ENCODE peak calls at places on chromosomes 13 and 19, in nine cellular contexts. L, X, D, P, T, N, G, R and E are unnamed samples.

GRCh38 chr13:103351035-103351828 is 285.0 kb upstream of the SLC10A2 start:
- DNase-seq in L (no peak), X (no peak), D (no peak), P (no peak), T (peak; percentile 46), N (no peak), G (no peak), R (no peak), E (no peak)

GRCh38 chr19:56993851-56994250 is 125.9 kb upstream of the USP29 start:
- DNase-seq in L (no peak), X (no peak), D (no peak), P (no peak), T (no peak), N (no peak), G (no peak), R (no peak), E (no peak)

GRCh38 chr19:4007836-4008539 is 452 bp downstream of the PIAS4 start:
- DNase-seq in L (no peak), X (no peak), D (peak; percentile 37), P (no peak), T (no peak), N (no peak), G (peak; percentile 66), R (no peak), E (no peak)

GRCh38 chr13:48727252-48728011 is 73.7 kb downstream of the CYSLTR2 start:
- DNase-seq in L (no peak), X (no peak), D (no peak), P (peak; percentile 70), T (no peak), N (no peak), G (no peak), R (no peak), E (no peak)

GRCh38 chr19:54383330-54383729 is 18.6 kb upstream of the LAIR1 start:
- DNase-seq in L (no peak), X (no peak), D (no peak), P (no peak), T (no peak), N (no peak), G (no peak), R (no peak), E (no peak)

GRCh38 chr13:98033277-98034247 is 80.1 kb downstream of the IPO5 start:
- DNase-seq in L (no peak), X (peak; percentile 13), D (no peak), P (peak; percentile 44), T (peak; percentile 71), N (no peak), G (no peak), R (no peak), E (no peak)

GRCh38 chr13:35475960-35476943 is at the start of gene MAB21L1:
- DNase-seq in L (peak; percentile 51), X (no peak), D (no peak), P (peak; percentile 19), T (peak; percentile 29), N (peak; percentile 46), G (no peak), R (no peak), E (no peak)

GRCh38 chr19:3137139-3137538 is 1.3 kb downstream of the GNA15 start:
- DNase-seq in L (no peak), X (no peak), D (no peak), P (no peak), T (no peak), N (peak; percentile 54), G (no peak), R (no peak), E (no peak)

GRCh38 chr13:66353664-66354063 is 876.5 kb downstream of the PCDH9 start:
- DNase-seq in L (no peak), X (no peak), D (no peak), P (no peak), T (no peak), N (no peak), G (no peak), R (no peak), E (no peak)

GRCh38 chr13:80374453-80374852 is 33.5 kb upstream of the SPRY2 start:
- DNase-seq in L (no peak), X (no peak), D (no peak), P (no peak), T (no peak), N (peak; percentile 82), G (no peak), R (no peak), E (no peak)

GRCh38 chr19:13302521-13303270 is 152.5 kb downstream of the IER2 start:
- DNase-seq in L (peak; percentile 52), X (no peak), D (no peak), P (no peak), T (no peak), N (no peak), G (no peak), R (no peak), E (no peak)

GRCh38 chr13:75123428-75123827 is 358.5 kb downstream of the TBC1D4 start:
- DNase-seq in L (no peak), X (no peak), D (no peak), P (no peak), T (no peak), N (no peak), G (no peak), R (no peak), E (no peak)

GRCh38 chr19:313169-313987 is 22.2 kb upstream of the PLPP2 start:
- DNase-seq in L (no peak), X (no peak), D (no peak), P (no peak), T (no peak), N (peak; percentile 51), G (no peak), R (no peak), E (no peak)

GRCh38 chr19:12838893-12839656 is 760 bp downstream of the MAST1 start:
- DNase-seq in L (no peak), X (no peak), D (no peak), P (no peak), T (no peak), N (no peak), G (no peak), R (no peak), E (no peak)

GRCh38 chr19:39890755-39891551 is 43.5 kb downstream of the FCGBP start:
- DNase-seq in L (no peak), X (no peak), D (no peak), P (no peak), T (no peak), N (no peak), G (no peak), R (no peak), E (no peak)

GRCh38 chr13:95677564-95678386 is 836 bp downstream of the DNAJC3 start:
- DNase-seq in L (peak; percentile 44), X (peak; percentile 6), D (no peak), P (peak; percentile 23), T (no peak), N (no peak), G (no peak), R (no peak), E (no peak)

GRCh38 chr19:1213391-1214286 is 8.1 kb downstream of the STK11 start:
- DNase-seq in L (no peak), X (no peak), D (peak; percentile 32), P (peak; percentile 58), T (peak; percentile 73), N (peak; percentile 81), G (peak; percentile 61), R (peak; percentile 88), E (no peak)

GRCh38 chr13:73421310-73421912 is 362.6 kb downstream of the KLF5 start:
- DNase-seq in L (no peak), X (no peak), D (no peak), P (peak; percentile 68), T (no peak), N (no peak), G (peak; percentile 49), R (no peak), E (no peak)

GRCh38 chr19:45340232-45340898 is at the start of gene KLC3:
- DNase-seq in L (no peak), X (peak; percentile 26), D (peak; percentile 18), P (no peak), T (no peak), N (no peak), G (peak; percentile 81), R (no peak), E (peak; percentile 7)

GRCh38 chr19:4969772-4970531 is 1.0 kb downstream of the KDM4B start:
- DNase-seq in L (no peak), X (no peak), D (peak; percentile 11), P (no peak), T (no peak), N (no peak), G (no peak), R (no peak), E (no peak)

GRCh38 chr13:54415753-54416366 is 1387.2 kb downstream of the OLFM4 start:
- DNase-seq in L (no peak), X (no peak), D (no peak), P (no peak), T (no peak), N (no peak), G (no peak), R (no peak), E (no peak)
- TF ChIP-seq CTCF in L (no peak), X (no peak), D (no peak), P (no peak), T (no peak), N (no peak), G (no peak), R (no peak), E (no peak)

GRCh38 chr13:71483733-71484132 is 383.3 kb downstream of the DACH1 start:
- DNase-seq in L (no peak), X (no peak), D (no peak), P (no peak), T (no peak), N (no peak), G (no peak), R (no peak), E (no peak)

GRCh38 chr13:71477735-71478134 is 389.3 kb downstream of the DACH1 start:
- DNase-seq in L (no peak), X (no peak), D (no peak), P (no peak), T (no peak), N (no peak), G (no peak), R (no peak), E (no peak)
- TF ChIP-seq CTCF in L (no peak), X (peak; percentile 45), D (no peak), P (peak; percentile 4), T (peak; percentile 47), N (peak; percentile 21), G (no peak), R (no peak), E (no peak)

DNA sequence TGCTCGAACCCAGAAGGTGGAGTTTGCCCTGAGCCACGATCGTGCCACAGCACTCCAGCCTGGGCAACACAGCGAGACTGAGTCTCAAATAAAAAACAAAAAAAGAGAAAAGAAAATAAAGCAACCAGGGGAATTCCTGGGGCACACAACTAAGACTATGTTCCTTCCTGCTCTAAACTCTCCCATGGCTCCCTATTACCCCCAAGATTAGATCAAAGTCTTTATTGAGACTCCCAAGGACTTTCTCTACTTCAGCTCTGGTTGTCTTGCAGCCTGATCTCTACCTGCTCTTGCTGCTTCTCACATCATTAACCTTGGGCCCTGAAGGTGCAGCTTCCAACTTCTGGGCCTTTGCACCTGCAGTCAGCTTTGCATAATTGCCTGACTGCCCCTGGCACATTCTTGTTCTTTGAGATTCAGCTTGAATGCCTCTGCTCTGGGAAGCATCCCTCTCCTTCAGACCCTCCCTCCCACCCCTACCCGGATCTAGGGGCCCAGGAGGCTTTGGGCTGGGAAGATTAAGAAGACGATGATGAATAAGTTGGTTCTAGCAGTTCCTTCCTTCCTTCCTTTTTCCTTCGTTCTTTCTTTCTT is 16.8 kb upstream of the CERS4 start:
- DNase-seq in L (no peak), X (no peak), D (no peak), P (no peak), T (no peak), N (no peak), G (no peak), R (no peak), E (no peak)
- TF ChIP-seq CTCF in L (no peak), X (no peak), D (no peak), P (no peak), T (no peak), N (no peak), G (no peak), R (no peak), E (no peak)

GRCh38 chr13:20294497-20294896 is 62.4 kb upstream of the GJB6 start:
- DNase-seq in L (no peak), X (peak; percentile 7), D (no peak), P (no peak), T (no peak), N (no peak), G (no peak), R (no peak), E (no peak)
- TF ChIP-seq CTCF in L (no peak), X (peak; percentile 11), D (no peak), P (no peak), T (peak; percentile 28), N (no peak), G (no peak), R (no peak), E (no peak)